ENCODE peak calls at places on chromosomes 13 and 19, in four cellular contexts. One of them, this sample, is unnamed.

GRCh38 chr13:23707674-23708073 is 137.5 kb downstream of the TNFRSF19 start:
- DNase-seq in NCI-H1694 treated with DMSO at 0.1 percent for 48 hours: no peak
- DNase-seq in activated T-cell treated with anti-CD3 and anti-CD28 coated beads, Interleukin-2, amount 50 U/mL, for 72 hours: no peak
- DNase-seq in Calu3: peak
- DNase-seq in this sample: no peak

GRCh38 chr19:42989851-42990250 is 36.4 kb downstream of the PSG11 start:
- DNase-seq in activated T-cell treated with anti-CD3 and anti-CD28 coated beads, Interleukin-2, amount 50 U/mL, for 72 hours: no peak
- DNase-seq in NCI-H1694 treated with DMSO at 0.1 percent for 48 hours: peak
- DNase-seq in Calu3: no peak
- DNase-seq in this sample: no peak

GRCh38 chr13:40983725-40984669 is 35.1 kb downstream of the ELF1 start:
- DNase-seq in activated T-cell treated with anti-CD3 and anti-CD28 coated beads, Interleukin-2, amount 50 U/mL, for 72 hours: no peak
- DNase-seq in NCI-H1694 treated with DMSO at 0.1 percent for 48 hours: no peak
- DNase-seq in Calu3: no peak
- DNase-seq in this sample: no peak

GRCh38 chr19:362154-362553 is 17.6 kb upstream of the MIER2 start:
- DNase-seq in NCI-H1694 treated with DMSO at 0.1 percent for 48 hours: no peak
- DNase-seq in Calu3: no peak
- DNase-seq in activated T-cell treated with anti-CD3 and anti-CD28 coated beads, Interleukin-2, amount 50 U/mL, for 72 hours: no peak
- DNase-seq in this sample: no peak

GRCh38 chr13:81017525-81018152 is 676.7 kb upstream of the SPRY2 start:
- DNase-seq in Calu3: no peak
- DNase-seq in activated T-cell treated with anti-CD3 and anti-CD28 coated beads, Interleukin-2, amount 50 U/mL, for 72 hours: no peak
- DNase-seq in NCI-H1694 treated with DMSO at 0.1 percent for 48 hours: peak
- DNase-seq in this sample: peak

GRCh38 chr19:1558552-1558951 is 9.6 kb downstream of the MEX3D start:
- DNase-seq in NCI-H1694 treated with DMSO at 0.1 percent for 48 hours: no peak
- DNase-seq in activated T-cell treated with anti-CD3 and anti-CD28 coated beads, Interleukin-2, amount 50 U/mL, for 72 hours: no peak
- DNase-seq in Calu3: no peak
- DNase-seq in this sample: no peak

GRCh38 chr19:23404676-23405075 is 9.4 kb upstream of the ZNF91 start:
- DNase-seq in NCI-H1694 treated with DMSO at 0.1 percent for 48 hours: no peak
- DNase-seq in Calu3: no peak
- DNase-seq in activated T-cell treated with anti-CD3 and anti-CD28 coated beads, Interleukin-2, amount 50 U/mL, for 72 hours: no peak
- DNase-seq in this sample: no peak

GRCh38 chr13:79806821-79807220 is 325.9 kb downstream of the NDFIP2 start:
- DNase-seq in activated T-cell treated with anti-CD3 and anti-CD28 coated beads, Interleukin-2, amount 50 U/mL, for 72 hours: no peak
- DNase-seq in NCI-H1694 treated with DMSO at 0.1 percent for 48 hours: no peak
- DNase-seq in Calu3: no peak
- DNase-seq in this sample: no peak

GRCh38 chr13:47112205-47112896 is 215.5 kb upstream of the HTR2A start:
- DNase-seq in Calu3: no peak
- DNase-seq in activated T-cell treated with anti-CD3 and anti-CD28 coated beads, Interleukin-2, amount 50 U/mL, for 72 hours: no peak
- DNase-seq in NCI-H1694 treated with DMSO at 0.1 percent for 48 hours: no peak
- DNase-seq in this sample: no peak

GRCh38 chr13:34657716-34658115 is 284.4 kb upstream of the NBEA start:
- DNase-seq in activated T-cell treated with anti-CD3 and anti-CD28 coated beads, Interleukin-2, amount 50 U/mL, for 72 hours: no peak
- DNase-seq in Calu3: no peak
- DNase-seq in NCI-H1694 treated with DMSO at 0.1 percent for 48 hours: no peak
- DNase-seq in this sample: no peak

GRCh38 chr13:46551410-46552301 is 1.3 kb upstream of the LRCH1 start:
- DNase-seq in NCI-H1694 treated with DMSO at 0.1 percent for 48 hours: peak
- DNase-seq in activated T-cell treated with anti-CD3 and anti-CD28 coated beads, Interleukin-2, amount 50 U/mL, for 72 hours: peak
- DNase-seq in Calu3: peak
- DNase-seq in this sample: peak

GRCh38 chr19:49554701-49555181 is 25.6 kb downstream of the NOSIP start:
- DNase-seq in Calu3: no peak
- DNase-seq in activated T-cell treated with anti-CD3 and anti-CD28 coated beads, Interleukin-2, amount 50 U/mL, for 72 hours: peak
- DNase-seq in NCI-H1694 treated with DMSO at 0.1 percent for 48 hours: no peak
- DNase-seq in this sample: no peak

GRCh38 chr13:109256866-109257760 is 529.3 kb downstream of the IRS2 start:
- DNase-seq in activated T-cell treated with anti-CD3 and anti-CD28 coated beads, Interleukin-2, amount 50 U/mL, for 72 hours: no peak
- DNase-seq in NCI-H1694 treated with DMSO at 0.1 percent for 48 hours: no peak
- DNase-seq in Calu3: peak
- DNase-seq in this sample: no peak

GRCh38 chr19:52603558-52604207 is 33.6 kb downstream of the ZNF701 start:
- DNase-seq in activated T-cell treated with anti-CD3 and anti-CD28 coated beads, Interleukin-2, amount 50 U/mL, for 72 hours: no peak
- DNase-seq in NCI-H1694 treated with DMSO at 0.1 percent for 48 hours: no peak
- DNase-seq in Calu3: no peak
- DNase-seq in this sample: no peak

This sample was measured in NCI-H2171 treated with DMSO at 0.1 percent for 48 hours.